ENCODE peak calls at places on chromosome 4, in four cellular contexts. U is HFFc6, E is HuH-7, D is A673. J is an unnamed sample.

GRCh38 chr4:89567936-89568335 is 260.3 kb upstream of the GPRIN3 start:
- DNase-seq in U (no peak), E (no peak), D (no peak), J (no peak)

GRCh38 chr4:101089168-101089567 is 258.2 kb downstream of the PPP3CA start:
- DNase-seq in U (no peak), E (no peak), D (no peak), J (no peak)

GRCh38 chr4:8289956-8290700 is 20.6 kb downstream of the HTRA3 start:
- DNase-seq in U (no peak), E (no peak), D (no peak), J (no peak)

GRCh38 chr4:74451214-74451661 is 6.3 kb downstream of the AREG start:
- DNase-seq in U (peak; percentile 67), E (no peak), D (peak; percentile 6), J (peak; percentile 68)

GRCh38 chr4:14650127-14650526 is 352.2 kb upstream of the CPEB2 start:
- DNase-seq in U (no peak), E (no peak), D (no peak), J (peak; percentile 2)

GRCh38 chr4:15144249-15144966 is 142.1 kb downstream of the CPEB2 start:
- DNase-seq in U (no peak), E (no peak), D (no peak), J (no peak)

GRCh38 chr4:147837854-147838253 is 106.0 kb downstream of the ARHGAP10 start:
- DNase-seq in U (no peak), E (no peak), D (no peak), J (no peak)

GRCh38 chr4:112736718-112737135 is 99.8 kb downstream of the LARP7 start:
- DNase-seq in U (no peak), E (no peak), D (no peak), J (no peak)

GRCh38 chr4:120897981-120898719 is 24.4 kb downstream of the PRDM5 start:
- DNase-seq in U (no peak), E (no peak), D (no peak), J (no peak)

GRCh38 chr4:62644372-62644771 is 1444.2 kb downstream of the ADGRL3 start:
- DNase-seq in U (no peak), E (no peak), D (no peak), J (no peak)

GRCh38 chr4:145703850-145704528 is 24.0 kb downstream of the C4orf51 start:
- DNase-seq in U (no peak), E (no peak), D (no peak), J (no peak)

GRCh38 chr4:101290651-101291050 is 56.7 kb downstream of the PPP3CA start:
- DNase-seq in U (no peak), E (no peak), D (no peak), J (no peak)

GRCh38 chr4:141013899-141014298 is 119.4 kb downstream of the RNF150 start:
- DNase-seq in U (no peak), E (no peak), D (no peak), J (no peak)

GRCh38 chr4:122450847-122451246 is 5.7 kb downstream of the IL2 start:
- DNase-seq in U (peak; percentile 46), E (no peak), D (peak; percentile 64), J (peak; percentile 19)

GRCh38 chr4:79913581-79913980 is 159.4 kb downstream of the ANTXR2 start:
- DNase-seq in U (peak; percentile 48), E (no peak), D (no peak), J (peak; percentile 58)

GRCh38 chr4:141563721-141564120 is 72.7 kb upstream of the IL15 start:
- DNase-seq in U (no peak), E (no peak), D (no peak), J (peak; percentile 55)

GRCh38 chr4:76953956-76954355 is 4.4 kb downstream of the SEPTIN11 start:
- DNase-seq in U (no peak), E (no peak), D (no peak), J (no peak)

GRCh38 chr4:75637827-75638226 is 7.5 kb upstream of the CDKL2 start:
- DNase-seq in U (no peak), E (no peak), D (no peak), J (no peak)

GRCh38 chr4:145216532-145216931 is 36.1 kb upstream of the OTUD4 start:
- DNase-seq in U (peak; percentile 18), E (no peak), D (peak; percentile 37), J (peak; percentile 27)

GRCh38 chr4:38782452-38783108 is at the start of gene TLR10:
- DNase-seq in U (no peak), E (peak; percentile 58), D (peak; percentile 46), J (peak; percentile 35)

GRCh38 chr4:6332042-6332668 is 62.5 kb downstream of the WFS1 start:
- DNase-seq in U (no peak), E (peak; percentile 73), D (no peak), J (peak; percentile 30)

GRCh38 chr4:6548201-6548881 is 26.6 kb upstream of the MAN2B2 start:
- DNase-seq in U (peak; percentile 63), E (peak; percentile 61), D (peak; percentile 58), J (peak; percentile 57)

GRCh38 chr4:94390804-94391410 is 48.3 kb upstream of the HPGDS start:
- DNase-seq in U (no peak), E (no peak), D (peak; percentile 11), J (peak; percentile 14)

GRCh38 chr4:69754926-69755580 is 5.4 kb downstream of the SULT1B1 start:
- DNase-seq in U (no peak), E (peak; percentile 16), D (no peak), J (no peak)

GRCh38 chr4:179372242-179372641 is 1930.0 kb upstream of the AGA start:
- DNase-seq in U (no peak), E (no peak), D (no peak), J (no peak)

GRCh38 chr4:12050357-12050756 is 621.7 kb upstream of the HS3ST1 start:
- DNase-seq in U (no peak), E (no peak), D (no peak), J (no peak)

GRCh38 chr4:102387552-102388150 is 42.4 kb upstream of the SLC39A8 start:
- DNase-seq in U (no peak), E (no peak), D (no peak), J (peak; percentile 6)

GRCh38 chr4:118682928-118683327 is 2.3 kb upstream of the METTL14 start:
- DNase-seq in U (peak; percentile 40), E (no peak), D (peak; percentile 74), J (peak; percentile 52)

GRCh38 chr4:113457886-113458285 is 303.7 kb downstream of the CAMK2D start:
- DNase-seq in U (no peak), E (no peak), D (no peak), J (no peak)